ENCODE peak calls at places on chromosomes 13 and 19, in four cellular contexts. J is stimulated activated CD8-positive, alpha-beta memory T cell treated with anti-CD3 and anti-CD28 coated beads, Interleukin-15, amount 100 ng/mL, for 4 hours; I is posterior vena cava; T is activated CD8-positive, alpha-beta memory T cell treated with anti-CD3 and anti-CD28 coated beads, Interleukin-2, amount 10 ng/mL, durations not matched to agents 7 days and 5 days. E is an unnamed sample.

GRCh38 chr13:49821216-49821820 is 28.8 kb upstream of the KPNA3 start:
- DNase-seq in T (no peak), J (no peak), I (no peak), E (no peak)

GRCh38 chr19:1936916-1937610 is 3.9 kb upstream of the CSNK1G2 start:
- DNase-seq in T (no peak), J (no peak), I (no peak), E (no peak)

GRCh38 chr13:65946387-65946786 is 1283.7 kb downstream of the PCDH9 start:
- DNase-seq in T (no peak), I (no peak), J (no peak), E (no peak)

GRCh38 chr13:86399572-86399971 is 600.4 kb upstream of the SLITRK6 start:
- DNase-seq in I (no peak), J (no peak), T (no peak), E (peak; percentile 0)

GRCh38 chr19:50893047-50893737 is 18.0 kb downstream of the KLK4 start:
- DNase-seq in I (no peak), J (no peak), T (no peak), E (peak; percentile 38)

GRCh38 chr19:8086849-8087248 is 34.3 kb downstream of the CCL25 start:
- DNase-seq in J (no peak), T (no peak), I (peak; percentile 58), E (no peak)

GRCh38 chr13:93244918-93245280 is 18.3 kb downstream of the GPC6 start:
- DNase-seq in I (no peak), T (no peak), J (no peak), E (no peak)

GRCh38 chr13:99386911-99387788 is 80.0 kb upstream of the GPR183 start:
- DNase-seq in J (peak; percentile 63), T (peak; percentile 87), I (peak; percentile 89), E (peak; percentile 76)

GRCh38 chr13:104320446-104320845 is 1254.2 kb upstream of the SLC10A2 start:
- DNase-seq in I (no peak), J (no peak), T (no peak), E (no peak)

GRCh38 chr19:40659566-40659965 is 30.9 kb downstream of the NUMBL start:
- DNase-seq in J (no peak), T (no peak), I (no peak), E (no peak)

GRCh38 chr13:104650426-104650825 is 1584.2 kb upstream of the SLC10A2 start:
- DNase-seq in I (no peak), J (no peak), T (no peak), E (no peak)

GRCh38 chr19:31316201-31316951 is 32.9 kb downstream of the TSHZ3 start:
- DNase-seq in I (no peak), T (no peak), J (no peak), E (peak; percentile 66)

GRCh38 chr19:46976845-46977320 is 42.8 kb upstream of the NPAS1 start:
- DNase-seq in T (no peak), I (no peak), J (no peak), E (peak; percentile 97)

GRCh38 chr13:42369071-42369795 is 97.3 kb downstream of the AKAP11 start:
- DNase-seq in T (peak; percentile 78), I (no peak), J (no peak), E (no peak)

E was measured in mesendoderm.